ENCODE peak calls at places on chromosomes 2 and 18, in six cellular contexts. One of them, this sample, is unnamed.

GRCh38 chr2:28613616-28614501 is 118.0 kb downstream of the PLB1 start:
- DNase-seq in neuronal stem cell: no peak
- DNase-seq in kidney epithelial cell: peak; percentile 100
- DNase-seq in BJ: no peak
- DNase-seq in CD8-positive, alpha-beta memory T cell: no peak
- DNase-seq in esophagus squamous epithelium: no peak
- DNase-seq in this sample: peak; percentile 97

GRCh38 chr2:71446505-71446904 is 6.9 kb upstream of the DYSF start:
- DNase-seq in CD8-positive, alpha-beta memory T cell: no peak
- DNase-seq in neuronal stem cell: no peak
- DNase-seq in BJ: no peak
- DNase-seq in esophagus squamous epithelium: no peak
- DNase-seq in kidney epithelial cell: no peak
- DNase-seq in this sample: no peak

GRCh38 chr2:37855283-37856041 is 69.6 kb upstream of the RMDN2 start:
- DNase-seq in esophagus squamous epithelium: no peak
- DNase-seq in neuronal stem cell: no peak
- DNase-seq in BJ: no peak
- DNase-seq in CD8-positive, alpha-beta memory T cell: no peak
- DNase-seq in kidney epithelial cell: no peak
- DNase-seq in this sample: no peak

GRCh38 chr2:41886757-41887156 is 161.1 kb upstream of the PKDCC start:
- DNase-seq in BJ: no peak
- DNase-seq in neuronal stem cell: no peak
- DNase-seq in CD8-positive, alpha-beta memory T cell: no peak
- DNase-seq in esophagus squamous epithelium: no peak
- DNase-seq in kidney epithelial cell: no peak
- DNase-seq in this sample: no peak

GRCh38 chr18:50665519-50665918 is 105.6 kb downstream of the MAPK4 start:
- DNase-seq in kidney epithelial cell: no peak
- DNase-seq in esophagus squamous epithelium: no peak
- DNase-seq in neuronal stem cell: no peak
- DNase-seq in CD8-positive, alpha-beta memory T cell: no peak
- DNase-seq in BJ: no peak
- DNase-seq in this sample: no peak

GRCh38 chr2:224042191-224042696 is 3.2 kb upstream of the SERPINE2 start:
- DNase-seq in neuronal stem cell: no peak
- DNase-seq in kidney epithelial cell: no peak
- DNase-seq in CD8-positive, alpha-beta memory T cell: no peak
- DNase-seq in esophagus squamous epithelium: no peak
- DNase-seq in BJ: no peak
- DNase-seq in this sample: no peak

GRCh38 chr2:203021986-203022385 is 7.3 kb downstream of the NBEAL1 start:
- DNase-seq in kidney epithelial cell: no peak
- DNase-seq in esophagus squamous epithelium: no peak
- DNase-seq in CD8-positive, alpha-beta memory T cell: no peak
- DNase-seq in neuronal stem cell: no peak
- DNase-seq in BJ: no peak
- DNase-seq in this sample: no peak

GRCh38 chr2:47218066-47218581 is 63.0 kb upstream of the STPG4 start:
- DNase-seq in neuronal stem cell: no peak
- DNase-seq in BJ: no peak
- DNase-seq in esophagus squamous epithelium: no peak
- DNase-seq in CD8-positive, alpha-beta memory T cell: no peak
- DNase-seq in kidney epithelial cell: no peak
- DNase-seq in this sample: no peak

GRCh38 chr2:96118698-96119388 is 2.5 kb upstream of the ADRA2B start:
- DNase-seq in esophagus squamous epithelium: no peak
- DNase-seq in kidney epithelial cell: no peak
- DNase-seq in neuronal stem cell: no peak
- DNase-seq in CD8-positive, alpha-beta memory T cell: peak; percentile 9
- DNase-seq in BJ: no peak
- DNase-seq in this sample: no peak

GRCh38 chr2:95074663-95075439 is 46.8 kb downstream of the MRPS5 start:
- DNase-seq in neuronal stem cell: no peak
- DNase-seq in esophagus squamous epithelium: no peak
- DNase-seq in CD8-positive, alpha-beta memory T cell: no peak
- DNase-seq in BJ: no peak
- DNase-seq in kidney epithelial cell: no peak
- DNase-seq in this sample: no peak

GRCh38 chr18:27583021-27583420 is 397.9 kb upstream of the CHST9 start:
- DNase-seq in neuronal stem cell: no peak
- DNase-seq in CD8-positive, alpha-beta memory T cell: no peak
- DNase-seq in BJ: no peak
- DNase-seq in kidney epithelial cell: peak; percentile 51
- DNase-seq in esophagus squamous epithelium: no peak
- DNase-seq in this sample: peak; percentile 26

GRCh38 chr2:98868548-98869271 is 67.3 kb downstream of the CRACDL start:
- DNase-seq in esophagus squamous epithelium: no peak
- DNase-seq in neuronal stem cell: no peak
- DNase-seq in CD8-positive, alpha-beta memory T cell: no peak
- DNase-seq in kidney epithelial cell: no peak
- DNase-seq in BJ: no peak
- DNase-seq in this sample: no peak
- H3K4me3 ChIP-seq in esophagus squamous epithelium: peak overlapping the region; percentile 49
- H3K4me3 ChIP-seq in neuronal stem cell: no peak overlapping the region
- H3K4me3 ChIP-seq in CD8-positive, alpha-beta memory T cell: no peak overlapping the region
- H3K4me3 ChIP-seq in kidney epithelial cell: no peak overlapping the region
- H3K4me3 ChIP-seq in BJ: no peak overlapping the region
- H3K4me3 ChIP-seq in this sample: no peak overlapping the region

GRCh38 chr2:118845843-118846666 is 1.4 kb downstream of the EN1 start:
- DNase-seq in CD8-positive, alpha-beta memory T cell: no peak
- DNase-seq in BJ: no peak
- DNase-seq in neuronal stem cell: peak; percentile 24
- DNase-seq in kidney epithelial cell: no peak
- DNase-seq in esophagus squamous epithelium: no peak
- DNase-seq in this sample: no peak
- H3K4me3 ChIP-seq in CD8-positive, alpha-beta memory T cell: no peak overlapping the region
- H3K4me3 ChIP-seq in BJ: no peak overlapping the region
- H3K4me3 ChIP-seq in neuronal stem cell: no peak overlapping the region
- H3K4me3 ChIP-seq in kidney epithelial cell: no peak overlapping the region
- H3K4me3 ChIP-seq in esophagus squamous epithelium: no peak overlapping the region
- H3K4me3 ChIP-seq in this sample: peak overlapping the region; percentile 63

GRCh38 chr2:54572262-54572635 is 116.1 kb downstream of the SPTBN1 start:
- DNase-seq in CD8-positive, alpha-beta memory T cell: no peak
- DNase-seq in neuronal stem cell: no peak
- DNase-seq in kidney epithelial cell: peak; percentile 81
- DNase-seq in esophagus squamous epithelium: no peak
- DNase-seq in BJ: peak; percentile 77
- DNase-seq in this sample: peak; percentile 80
- H3K4me3 ChIP-seq in CD8-positive, alpha-beta memory T cell: peak overlapping the region; percentile 72
- H3K4me3 ChIP-seq in neuronal stem cell: no peak overlapping the region
- H3K4me3 ChIP-seq in kidney epithelial cell: no peak overlapping the region
- H3K4me3 ChIP-seq in esophagus squamous epithelium: no peak overlapping the region
- H3K4me3 ChIP-seq in BJ: no peak overlapping the region
- H3K4me3 ChIP-seq in this sample: no peak overlapping the region

DNA sequence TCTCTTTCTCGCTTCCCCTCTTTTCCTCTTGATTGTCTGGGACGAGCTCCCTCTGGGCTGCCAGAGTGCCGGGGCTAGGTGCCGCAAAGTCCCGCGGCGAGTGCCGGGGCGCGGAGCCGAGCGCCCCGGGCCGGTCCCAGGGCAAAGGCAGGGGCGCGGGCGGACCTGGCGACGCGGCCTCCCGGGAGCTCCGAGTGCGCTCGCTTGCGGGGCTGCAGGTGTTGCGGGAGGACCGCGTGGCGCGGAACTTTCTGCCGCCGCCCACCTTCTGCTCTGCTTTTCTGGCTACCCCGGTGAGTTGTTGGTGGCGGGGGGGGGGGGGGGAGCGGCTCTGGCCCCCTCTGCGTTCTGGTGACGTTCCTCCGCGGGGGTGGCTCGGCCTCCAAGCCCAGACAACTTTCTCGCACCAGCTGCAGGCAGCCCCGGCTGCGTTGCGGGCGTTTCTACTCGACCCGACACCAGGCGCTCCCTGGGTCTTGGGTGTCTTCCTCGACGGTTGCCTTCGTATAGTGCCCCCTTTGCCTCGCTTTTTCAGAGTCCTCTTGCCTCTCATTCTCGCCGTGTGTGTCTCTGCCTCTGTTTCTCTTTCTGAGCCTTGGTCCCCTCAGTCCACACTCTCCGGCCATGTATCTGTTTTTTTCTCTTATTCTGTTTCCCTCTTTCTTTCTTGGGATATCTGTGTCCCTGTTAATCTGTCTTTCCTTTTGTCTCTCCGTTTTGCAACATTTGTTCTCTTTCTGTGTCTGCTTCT is 764 bp downstream of the GALNT13 start:
- DNase-seq in CD8-positive, alpha-beta memory T cell: no peak
- DNase-seq in neuronal stem cell: no peak
- DNase-seq in esophagus squamous epithelium: no peak
- DNase-seq in BJ: no peak
- DNase-seq in kidney epithelial cell: no peak
- DNase-seq in this sample: no peak
- H3K4me3 ChIP-seq in CD8-positive, alpha-beta memory T cell: no peak overlapping the region
- H3K4me3 ChIP-seq in neuronal stem cell: peak overlapping the region; percentile 62
- H3K4me3 ChIP-seq in esophagus squamous epithelium: no peak overlapping the region
- H3K4me3 ChIP-seq in BJ: no peak overlapping the region
- H3K4me3 ChIP-seq in kidney epithelial cell: peak overlapping the region; percentile 46
- H3K4me3 ChIP-seq in this sample: peak overlapping the region; percentile 15

DNA sequence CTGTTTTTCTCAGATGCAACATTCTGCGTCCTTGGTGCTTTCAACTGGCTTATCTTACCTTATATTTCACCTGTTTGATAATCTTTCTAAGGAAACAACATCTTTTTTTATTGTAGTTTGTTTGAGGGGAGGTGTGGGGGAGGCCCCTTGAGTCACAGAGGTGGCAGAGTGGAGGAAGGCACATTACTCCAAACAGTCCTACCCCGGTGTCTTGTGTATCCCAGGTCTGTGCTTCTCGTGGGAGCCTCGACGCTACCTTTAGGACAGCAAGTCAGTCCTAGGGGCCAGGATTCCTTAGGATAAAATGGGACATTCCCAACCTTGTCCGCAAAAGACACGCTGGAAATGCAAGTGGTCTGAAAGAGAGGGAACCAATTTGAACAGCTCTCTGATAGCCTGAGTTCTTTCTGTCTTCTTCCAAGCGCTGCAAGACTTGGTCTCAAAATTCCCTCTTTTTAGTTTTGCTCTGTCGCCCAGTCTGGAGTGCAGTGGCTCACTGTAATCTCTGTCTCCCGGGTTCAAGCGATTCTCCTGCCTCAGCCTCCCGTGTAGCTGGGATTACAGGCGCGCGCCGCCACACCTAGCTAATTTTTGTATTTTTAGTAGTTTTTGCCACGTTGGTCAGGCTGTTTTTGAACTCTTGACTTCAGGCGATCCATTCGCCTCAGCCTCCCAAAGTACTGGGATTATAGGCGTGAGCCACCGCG is 4.0 kb downstream of the GATA6 start:
- DNase-seq in kidney epithelial cell: no peak
- DNase-seq in CD8-positive, alpha-beta memory T cell: no peak
- DNase-seq in neuronal stem cell: no peak
- DNase-seq in BJ: no peak
- DNase-seq in esophagus squamous epithelium: no peak
- DNase-seq in this sample: no peak
- H3K4me3 ChIP-seq in kidney epithelial cell: no peak overlapping the region
- H3K4me3 ChIP-seq in CD8-positive, alpha-beta memory T cell: no peak overlapping the region
- H3K4me3 ChIP-seq in neuronal stem cell: no peak overlapping the region
- H3K4me3 ChIP-seq in BJ: no peak overlapping the region
- H3K4me3 ChIP-seq in esophagus squamous epithelium: no peak overlapping the region
- H3K4me3 ChIP-seq in this sample: no peak overlapping the region

DNA sequence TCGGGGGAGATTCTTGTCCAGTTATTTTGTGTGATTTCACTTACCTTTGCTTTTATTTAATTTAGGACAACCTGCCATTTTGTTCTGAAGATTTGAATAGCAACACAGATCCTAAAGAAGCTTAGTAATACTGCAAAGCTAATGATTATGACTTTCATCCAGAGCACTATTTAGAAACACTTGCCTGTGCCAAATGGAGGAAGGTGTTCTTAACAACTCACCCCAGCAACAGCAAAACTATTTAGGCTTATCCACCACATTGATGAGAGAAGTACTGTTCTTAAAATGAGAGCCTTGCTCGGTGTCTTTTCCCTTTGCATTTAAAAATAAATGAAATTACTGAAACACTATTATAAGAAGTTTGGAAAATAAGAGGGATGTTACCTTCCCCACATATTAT is 59.7 kb downstream of the RHBDD1 start:
- DNase-seq in kidney epithelial cell: no peak
- DNase-seq in esophagus squamous epithelium: no peak
- DNase-seq in CD8-positive, alpha-beta memory T cell: no peak
- DNase-seq in BJ: no peak
- DNase-seq in neuronal stem cell: no peak
- DNase-seq in this sample: no peak
- H3K4me3 ChIP-seq in kidney epithelial cell: no peak overlapping the region
- H3K4me3 ChIP-seq in esophagus squamous epithelium: no peak overlapping the region
- H3K4me3 ChIP-seq in CD8-positive, alpha-beta memory T cell: no peak overlapping the region
- H3K4me3 ChIP-seq in BJ: no peak overlapping the region
- H3K4me3 ChIP-seq in neuronal stem cell: no peak overlapping the region
- H3K4me3 ChIP-seq in this sample: no peak overlapping the region

DNA sequence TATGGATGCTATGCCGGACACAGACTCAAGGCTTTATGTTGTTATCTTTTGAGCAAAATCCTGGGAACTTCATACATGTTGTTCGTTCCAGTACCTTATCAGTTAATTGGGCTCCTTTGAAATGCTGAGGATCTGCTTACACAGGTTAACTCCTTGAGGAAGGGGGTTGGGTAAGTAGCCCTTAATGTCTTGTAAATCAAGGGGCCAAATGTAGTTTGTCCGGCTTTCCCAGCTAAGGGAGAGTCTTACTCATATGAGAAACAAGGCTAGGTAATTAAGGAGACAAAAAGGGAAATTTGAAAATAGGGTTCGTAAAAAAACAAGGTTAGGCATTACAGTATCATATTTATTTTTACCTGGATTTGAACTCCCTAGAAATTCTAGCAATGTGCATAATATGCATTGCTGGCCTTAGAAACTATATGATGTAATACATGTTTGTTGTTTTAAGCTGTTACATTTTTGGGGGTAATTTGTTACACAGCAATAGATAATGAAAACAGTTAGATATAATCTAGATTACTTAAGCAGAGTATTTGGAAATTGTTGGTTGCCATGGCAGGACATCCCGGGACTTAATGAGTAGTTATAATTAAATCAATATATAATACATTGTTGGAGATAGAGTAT is 30.9 kb upstream of the RNF149 start:
- DNase-seq in BJ: no peak
- DNase-seq in esophagus squamous epithelium: no peak
- DNase-seq in neuronal stem cell: no peak
- DNase-seq in kidney epithelial cell: no peak
- DNase-seq in CD8-positive, alpha-beta memory T cell: no peak
- DNase-seq in this sample: no peak
- H3K4me3 ChIP-seq in BJ: no peak overlapping the region
- H3K4me3 ChIP-seq in esophagus squamous epithelium: no peak overlapping the region
- H3K4me3 ChIP-seq in neuronal stem cell: no peak overlapping the region
- H3K4me3 ChIP-seq in kidney epithelial cell: no peak overlapping the region
- H3K4me3 ChIP-seq in CD8-positive, alpha-beta memory T cell: no peak overlapping the region
- H3K4me3 ChIP-seq in this sample: no peak overlapping the region

GRCh38 chr2:44804406-44805235 is 136.9 kb upstream of the SIX3 start:
- DNase-seq in neuronal stem cell: peak; percentile 75
- DNase-seq in CD8-positive, alpha-beta memory T cell: no peak
- DNase-seq in esophagus squamous epithelium: no peak
- DNase-seq in kidney epithelial cell: no peak
- DNase-seq in BJ: no peak
- DNase-seq in this sample: no peak

GRCh38 chr2:44805391-44805790 is 136.1 kb upstream of the SIX3 start:
- DNase-seq in neuronal stem cell: no peak
- DNase-seq in esophagus squamous epithelium: no peak
- DNase-seq in kidney epithelial cell: no peak
- DNase-seq in BJ: no peak
- DNase-seq in CD8-positive, alpha-beta memory T cell: no peak
- DNase-seq in this sample: no peak

GRCh38 chr2:44805836-44806235 is 135.7 kb upstream of the SIX3 start:
- DNase-seq in neuronal stem cell: no peak
- DNase-seq in BJ: no peak
- DNase-seq in kidney epithelial cell: no peak
- DNase-seq in esophagus squamous epithelium: no peak
- DNase-seq in CD8-positive, alpha-beta memory T cell: no peak
- DNase-seq in this sample: no peak

GRCh38 chr2:44810892-44811530 is 130.5 kb upstream of the SIX3 start:
- DNase-seq in BJ: no peak
- DNase-seq in CD8-positive, alpha-beta memory T cell: no peak
- DNase-seq in kidney epithelial cell: no peak
- DNase-seq in esophagus squamous epithelium: no peak
- DNase-seq in neuronal stem cell: no peak
- DNase-seq in this sample: no peak

GRCh38 chr2:44807344-44808025 is 134.0 kb upstream of the SIX3 start:
- DNase-seq in kidney epithelial cell: no peak
- DNase-seq in neuronal stem cell: no peak
- DNase-seq in esophagus squamous epithelium: no peak
- DNase-seq in CD8-positive, alpha-beta memory T cell: no peak
- DNase-seq in BJ: no peak
- DNase-seq in this sample: no peak
- H3K4me3 ChIP-seq in kidney epithelial cell: no peak overlapping the region
- H3K4me3 ChIP-seq in neuronal stem cell: no peak overlapping the region
- H3K4me3 ChIP-seq in esophagus squamous epithelium: no peak overlapping the region
- H3K4me3 ChIP-seq in CD8-positive, alpha-beta memory T cell: no peak overlapping the region
- H3K4me3 ChIP-seq in BJ: no peak overlapping the region
- H3K4me3 ChIP-seq in this sample: no peak overlapping the region

This sample was measured in skeletal muscle cell.